ENCODE peak calls at places on chromosomes 3 and 15, in four cellular contexts. M is esophagus muscularis mucosa, O is astrocyte, W is upper lobe of left lung. K is an unnamed sample. For H3K4me1, the result is how much of the 10 kb centered on the place peaks cover.

GRCh38 chr3:40691598-40691905 is 166.8 kb downstream of the ZNF621 start:
- DNase-seq in O (no peak), M (no peak), W (no peak), K (no peak)

GRCh38 chr3:57068437-57069089 is 8.1 kb downstream of the SPATA12 start:
- DNase-seq in M (peak), O (peak), W (no peak), K (peak)

GRCh38 chr3:39088456-39088855 is 19.0 kb downstream of the GORASP1 start:
- DNase-seq in M (peak), W (no peak), O (no peak), K (no peak)

GRCh38 chr3:185846041-185846440 is 21.2 kb upstream of the IGF2BP2 start:
- DNase-seq in O (no peak), M (no peak), W (no peak), K (no peak)

GRCh38 chr3:158106773-158107461 is 697 bp upstream of the SHOX2 start:
- DNase-seq in M (no peak), W (peak), O (no peak), K (peak)

GRCh38 chr3:27728195-27729087 is 6.3 kb upstream of the EOMES start:
- DNase-seq in O (no peak), M (no peak), W (no peak), K (no peak)

GRCh38 chr3:46858996-46859710 is 4.1 kb downstream of the MYL3 start:
- DNase-seq in M (no peak), W (peak), O (no peak), K (peak)

GRCh38 chr15:29651476-29652072 is 170.7 kb downstream of the TJP1 start:
- DNase-seq in O (no peak), W (no peak), M (no peak), K (no peak)

GRCh38 chr3:24272408-24272807 is 222.2 kb downstream of the THRB start:
- DNase-seq in W (no peak), M (no peak), O (no peak), K (no peak)

GRCh38 chr3:28347374-28348285 is 891 bp upstream of the ZCWPW2 start:
- DNase-seq in W (no peak), O (no peak), M (no peak), K (no peak)

GRCh38 chr3:42090973-42091731 is at the start of gene TRAK1:
- DNase-seq in O (peak), M (no peak), W (no peak), K (no peak)

GRCh38 chr15:98151098-98151497 is 190.6 kb downstream of the ARRDC4 start:
- DNase-seq in M (no peak), W (no peak), O (no peak), K (no peak)

GRCh38 chr3:136819784-136820640 is 1.1 kb downstream of the SLC35G2 start:
- DNase-seq in O (peak), M (no peak), W (peak), K (peak)

GRCh38 chr3:6168242-6168641 is 692.7 kb upstream of the GRM7 start:
- DNase-seq in W (no peak), O (no peak), M (no peak), K (no peak)

GRCh38 chr15:67399925-67400324 is 121.0 kb upstream of the C15orf61 start:
- DNase-seq in O (no peak), W (no peak), M (no peak), K (no peak)

GRCh38 chr3:126496894-126497850 is 20.4 kb downstream of the UROC1 start:
- DNase-seq in W (peak), M (no peak), O (no peak), K (peak)

GRCh38 chr15:51991141-51991540 is 19.6 kb upstream of the LEO1 start:
- DNase-seq in M (no peak), W (no peak), O (no peak), K (no peak)

GRCh38 chr15:98888839-98889479 is 118.6 kb downstream of the PGPEP1L start:
- DNase-seq in O (peak), M (no peak), W (no peak), K (no peak)

GRCh38 chr3:176579741-176580185 is 617.5 kb downstream of the TBL1XR1 start:
- DNase-seq in O (peak), W (no peak), M (no peak), K (no peak)

GRCh38 chr3:42117175-42118008 is 26.2 kb downstream of the TRAK1 start:
- DNase-seq in O (peak), M (no peak), W (peak), K (peak)

GRCh38 chr3:133717424-133717823 is 28.8 kb upstream of the TF start:
- DNase-seq in M (no peak), O (no peak), W (no peak), K (no peak)

GRCh38 chr3:116038968-116039950 is 406.0 kb downstream of the LSAMP start:
- DNase-seq in M (no peak), W (no peak), O (no peak), K (no peak)

GRCh38 chr3:71309342-71309741 is 274.2 kb downstream of the FOXP1 start:
- DNase-seq in M (no peak), O (peak), W (no peak), K (no peak)

GRCh38 chr3:125443923-125444322 is 68.8 kb upstream of the ZNF148 start:
- DNase-seq in M (no peak), O (peak), W (no peak), K (no peak)

GRCh38 chr3:139472380-139473010 is 3.8 kb downstream of the RBP2 start:
- DNase-seq in W (no peak), M (no peak), O (no peak), K (no peak)

GRCh38 chr3:165404357-165405042 is 208.3 kb upstream of the SLITRK3 start:
- DNase-seq in W (no peak), O (no peak), M (no peak), K (no peak)

GRCh38 chr3:42694366-42694765 is 8.2 kb downstream of the HHATL start:
- DNase-seq in M (no peak), W (no peak), O (no peak), K (no peak)

GRCh38 chr3:53056442-53056841 is 10.6 kb upstream of the SFMBT1 start:
- DNase-seq in O (no peak), W (no peak), M (no peak), K (peak)

GRCh38 chr3:10780922-10781321 is 35.1 kb upstream of the SLC6A11 start:
- DNase-seq in M (peak), O (no peak), W (no peak), K (no peak)

GRCh38 chr3:4864503-4864902 is 114.7 kb upstream of the BHLHE40 start:
- DNase-seq in M (no peak), O (no peak), W (no peak), K (no peak)

DNA sequence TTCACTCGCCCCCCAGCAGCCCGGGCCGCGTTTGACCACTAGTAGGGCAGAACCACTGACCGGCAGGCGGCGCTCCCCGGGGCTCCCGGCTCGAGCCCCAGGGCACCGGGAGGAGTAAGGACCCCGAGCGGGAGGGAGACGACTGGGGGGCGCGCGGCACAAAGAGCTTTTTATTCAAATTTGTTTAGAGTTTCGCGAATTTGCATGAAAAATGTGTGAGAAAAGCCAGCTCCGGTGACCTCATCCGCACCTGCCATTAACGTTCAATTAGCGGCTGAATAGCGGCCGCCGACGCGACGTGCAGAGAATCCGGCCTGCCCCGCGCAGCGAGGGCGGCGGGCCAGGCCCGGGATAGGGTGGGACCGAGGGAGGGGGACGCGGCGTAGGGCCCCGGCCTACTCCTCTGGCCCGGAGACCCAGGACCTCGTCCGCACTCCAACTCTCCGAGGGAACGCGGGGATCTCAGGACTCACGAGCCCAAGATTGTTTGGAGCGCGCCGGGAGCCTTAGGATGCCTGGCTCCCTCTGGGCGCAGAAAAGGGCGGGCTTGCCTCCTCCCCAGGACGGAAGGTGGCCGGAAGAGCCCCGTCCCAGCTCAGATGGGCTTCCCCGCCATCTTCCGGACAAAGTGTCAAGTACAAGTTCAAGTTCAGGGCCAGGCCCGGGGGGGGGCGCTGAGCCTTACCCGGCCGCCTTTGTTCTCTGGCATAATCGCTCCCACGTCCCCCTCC is 64.9 kb upstream of the POLG start:
- DNase-seq in W (peak), O (no peak), M (no peak), K (no peak)
- H3K4me3 ChIP-seq in W (no peak), O (peak), M (peak), K (peak)

GRCh38 chr15:39298563-39298962 is 282.3 kb upstream of the THBS1 start:
- DNase-seq in O (no peak), W (no peak), M (no peak), K (no peak)

GRCh38 chr15:39300451-39301153 is 280.3 kb upstream of the THBS1 start:
- DNase-seq in W (no peak), M (no peak), O (peak), K (no peak)

GRCh38 chr15:39301589-39301999 is 279.3 kb upstream of the THBS1 start:
- DNase-seq in W (no peak), O (peak), M (no peak), K (no peak)

GRCh38 chr15:39296955-39297354 is 283.9 kb upstream of the THBS1 start:
- DNase-seq in W (no peak), M (no peak), O (no peak), K (no peak)

GRCh38 chr15:39299506-39300267 is 281.2 kb upstream of the THBS1 start:
- DNase-seq in O (peak), M (no peak), W (no peak), K (no peak)
- H3K4me1 ChIP-seq in O (under half), M (under half), W (under half), K (under half)

DNA sequence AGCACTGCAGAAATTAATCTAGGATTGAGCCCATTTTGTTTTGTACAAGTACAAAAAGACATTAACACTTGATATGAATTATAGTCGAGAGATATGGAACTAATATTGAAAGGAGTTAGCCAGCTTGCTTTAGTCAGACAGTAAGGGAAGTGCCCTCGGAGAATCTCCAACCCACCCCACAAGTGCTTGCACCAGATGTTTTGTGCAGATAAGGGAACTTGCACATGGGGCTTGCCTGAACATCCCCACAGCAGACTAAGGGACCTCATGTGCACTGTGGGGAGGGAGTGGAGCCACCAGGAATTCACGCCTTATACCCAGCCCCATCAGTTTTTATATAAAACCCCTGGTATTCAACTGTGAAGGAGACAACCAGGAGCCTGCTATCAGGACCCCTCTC is 122.3 kb downstream of the EFHB start:
- DNase-seq in W (no peak), O (no peak), M (no peak), K (no peak)
- H3K4me3 ChIP-seq in W (no peak), O (no peak), M (no peak), K (no peak)

DNA sequence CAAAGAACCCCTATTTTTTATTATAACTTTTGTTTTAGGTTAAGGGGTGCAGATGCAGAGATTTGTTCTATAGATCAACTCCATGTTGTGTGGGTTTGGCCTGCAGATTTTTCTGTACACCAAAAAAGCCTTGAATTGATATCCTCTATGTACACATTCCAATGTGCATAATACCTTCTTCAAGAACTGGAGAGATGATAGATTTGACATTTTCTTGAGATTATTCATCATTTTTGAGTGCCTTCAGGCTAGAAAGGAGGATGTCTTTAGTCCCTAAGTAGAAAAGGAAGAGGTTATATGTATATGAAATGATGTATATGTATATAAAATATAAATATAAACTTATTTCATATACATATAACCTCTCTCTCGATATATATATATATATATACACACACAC is 1190.0 kb upstream of the ALCAM start:
- DNase-seq in W (no peak), O (no peak), M (no peak), K (no peak)
- H3K4me1 ChIP-seq in W (under half), O (under half), M (under half), K (under half)

GRCh38 chr3:48507256-48508061 is 3.5 kb upstream of the SHISA5 start:
- DNase-seq in O (peak), M (no peak), W (no peak), K (no peak)
- H3K4me3 ChIP-seq in O (no peak), M (no peak), W (no peak), K (no peak)

GRCh38 chr3:90132220-90132619 is 1024.8 kb downstream of the EPHA3 start:
- DNase-seq in M (no peak), W (no peak), O (no peak), K (no peak)

GRCh38 chr3:90134090-90134489 is 1026.7 kb downstream of the EPHA3 start:
- DNase-seq in W (no peak), O (no peak), M (no peak), K (no peak)

GRCh38 chr3:90129710-90130109 is 1022.3 kb downstream of the EPHA3 start:
- DNase-seq in W (no peak), O (no peak), M (no peak), K (no peak)
- H3K4me1 ChIP-seq in W (under half), O (under half), M (under half), K (under half)

DNA sequence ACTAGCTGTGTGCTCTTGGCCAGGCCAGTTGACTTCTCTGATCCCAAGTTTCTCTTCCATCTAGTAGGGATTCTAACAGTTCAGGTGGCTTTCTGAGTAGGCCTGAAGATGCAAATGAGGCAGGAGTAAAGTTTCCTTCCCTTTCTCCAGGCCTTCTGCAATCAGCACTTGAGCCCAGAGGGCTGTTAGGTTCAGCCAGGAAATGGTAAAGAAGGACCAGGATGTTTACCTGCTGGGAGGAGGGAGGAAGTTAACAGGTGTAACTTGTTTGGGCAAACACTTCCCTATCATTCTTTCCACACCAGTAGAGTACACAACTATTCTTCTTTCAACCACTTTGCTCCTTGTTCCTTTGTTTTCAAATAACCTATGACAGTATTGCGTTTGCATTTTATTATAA is 13.3 kb upstream of the TNFSF10 start:
- DNase-seq in W (no peak), O (no peak), M (no peak), K (no peak)
- H3K4me3 ChIP-seq in W (no peak), O (no peak), M (no peak), K (no peak)

K was measured in suprapubic skin.